ENCODE peak calls at places on chromosomes 6 and 20, in eight cellular contexts. R, D, J, W, V, S, N and T are unnamed samples.

GRCh38 chr6:150377211-150377781 is 8.5 kb downstream of the IYD start:
- DNase-seq in R (no peak), D (no peak), J (peak; percentile 26), W (no peak), V (peak; percentile 60), S (peak; percentile 86), N (peak; percentile 47), T (peak; percentile 15)

GRCh38 chr6:78832091-78832808 is 35.1 kb upstream of the IRAK1BP1 start:
- DNase-seq in R (no peak), D (no peak), J (no peak), W (no peak), V (no peak), S (no peak), N (peak; percentile 84), T (peak; percentile 4)

GRCh38 chr6:23003671-23004598 is 434.6 kb downstream of the HDGFL1 start:
- DNase-seq in R (no peak), D (no peak), J (no peak), W (peak; percentile 9), V (no peak), S (no peak), N (no peak), T (peak; percentile 27)

GRCh38 chr6:128491041-128491642 is 29.3 kb downstream of the PTPRK start:
- DNase-seq in R (no peak), D (peak; percentile 28), J (no peak), W (no peak), V (no peak), S (no peak), N (peak; percentile 78), T (peak; percentile 50)

GRCh38 chr6:96520851-96521115 is 823 bp upstream of the UFL1 start:
- DNase-seq in R (no peak), D (no peak), J (no peak), W (no peak), V (no peak), S (no peak), N (peak; percentile 13), T (no peak)

GRCh38 chr6:38640216-38640909 is 634 bp upstream of the BTBD9 start:
- DNase-seq in R (peak; percentile 33), D (no peak), J (no peak), W (no peak), V (no peak), S (peak; percentile 72), N (no peak), T (no peak)

GRCh38 chr6:22699046-22699639 is 129.8 kb downstream of the HDGFL1 start:
- DNase-seq in R (no peak), D (no peak), J (no peak), W (no peak), V (no peak), S (no peak), N (no peak), T (no peak)

GRCh38 chr6:148846778-148847761 is 100.2 kb downstream of the UST start:
- DNase-seq in R (no peak), D (no peak), J (no peak), W (no peak), V (no peak), S (no peak), N (no peak), T (no peak)

GRCh38 chr6:39269971-39270370 is 40.7 kb upstream of the KCNK5 start:
- DNase-seq in R (no peak), D (no peak), J (no peak), W (no peak), V (no peak), S (no peak), N (no peak), T (no peak)

GRCh38 chr6:20211037-20211940 is 980 bp downstream of the MBOAT1 start:
- DNase-seq in R (no peak), D (no peak), J (no peak), W (no peak), V (no peak), S (no peak), N (peak; percentile 22), T (peak; percentile 52)

GRCh38 chr20:8156603-8157079 is 24.6 kb downstream of the PLCB1 start:
- DNase-seq in R (peak; percentile 28), D (no peak), J (no peak), W (no peak), V (no peak), S (no peak), N (peak; percentile 67), T (peak; percentile 57)

GRCh38 chr20:41639630-41640029 is 21.5 kb upstream of the CHD6 start:
- DNase-seq in R (no peak), D (no peak), J (no peak), W (no peak), V (no peak), S (no peak), N (no peak), T (no peak)

GRCh38 chr6:101395345-101395744 is 1.8 kb downstream of the GRIK2 start:
- DNase-seq in R (no peak), D (no peak), J (no peak), W (no peak), V (no peak), S (no peak), N (no peak), T (no peak)

GRCh38 chr6:74969591-74970267 is 236.1 kb downstream of the COL12A1 start:
- DNase-seq in R (no peak), D (no peak), J (no peak), W (no peak), V (no peak), S (no peak), N (peak; percentile 7), T (peak; percentile 3)

GRCh38 chr6:1327630-1328029 is 15.7 kb downstream of the FOXQ1 start:
- DNase-seq in R (no peak), D (no peak), J (no peak), W (no peak), V (no peak), S (no peak), N (no peak), T (no peak)

GRCh38 chr6:40997256-40997957 is 41.6 kb downstream of the UNC5CL start:
- DNase-seq in R (peak; percentile 68), D (peak; percentile 56), J (peak; percentile 15), W (no peak), V (peak; percentile 32), S (no peak), N (peak; percentile 83), T (peak; percentile 88)

GRCh38 chr6:109793793-109794192 is 102.7 kb downstream of the FIG4 start:
- DNase-seq in R (peak; percentile 55), D (no peak), J (peak; percentile 10), W (peak; percentile 11), V (peak; percentile 29), S (no peak), N (peak; percentile 97), T (peak; percentile 93)

GRCh38 chr20:48187891-48188290 is 402.6 kb upstream of the SULF2 start:
- DNase-seq in R (no peak), D (no peak), J (no peak), W (no peak), V (no peak), S (no peak), N (peak; percentile 95), T (peak; percentile 11)

GRCh38 chr6:79718509-79719247 is 87.5 kb downstream of the SH3BGRL2 start:
- DNase-seq in R (no peak), D (no peak), J (no peak), W (no peak), V (no peak), S (no peak), N (peak; percentile 79), T (peak; percentile 42)

GRCh38 chr20:21503345-21503744 is 10.5 kb downstream of the NKX2-2 start:
- DNase-seq in R (no peak), D (no peak), J (no peak), W (no peak), V (no peak), S (no peak), N (peak; percentile 87), T (peak; percentile 36)

DNA sequence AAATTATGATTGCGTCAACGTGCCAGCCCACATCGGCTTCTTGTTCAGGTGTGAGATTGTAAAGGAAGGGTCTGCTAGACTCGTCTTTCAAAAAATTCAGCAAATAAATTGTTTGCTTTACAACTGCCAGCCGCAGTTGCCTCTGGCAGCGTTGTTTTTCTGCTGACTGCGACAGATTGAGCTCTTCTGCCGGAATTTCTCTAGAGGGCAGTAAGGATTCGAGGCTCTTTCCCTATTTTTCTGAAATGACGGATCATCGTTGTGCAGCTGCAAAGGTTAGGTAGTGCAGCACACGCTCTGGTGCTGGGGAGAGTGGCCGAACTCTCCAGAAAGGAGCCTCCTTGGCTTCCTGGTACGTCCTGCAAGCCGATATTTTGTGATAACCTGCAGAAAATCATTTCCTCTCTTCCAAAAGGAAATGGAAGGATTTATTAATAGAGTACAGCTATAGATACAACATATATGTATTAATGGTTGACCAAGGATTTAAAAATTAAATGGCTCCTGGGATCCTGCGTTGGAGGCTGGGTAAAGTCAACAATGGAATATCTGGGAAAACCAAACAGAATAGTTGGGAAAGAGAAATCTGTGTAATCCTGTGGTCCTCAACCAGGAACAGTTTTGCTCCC is 121.9 kb upstream of the ZFP64 start:
- DNase-seq in R (peak; percentile 23), D (no peak), J (peak; percentile 60), W (no peak), V (no peak), S (no peak), N (peak; percentile 48), T (peak; percentile 7)
- TF ChIP-seq CTCF in R (peak; percentile 39), D (peak; percentile 12), J (peak; percentile 60), W (no peak), V (no peak), S (peak; percentile 24), N (peak; percentile 71), T (peak; percentile 51)

GRCh38 chr6:3052481-3053230 is 15.6 kb upstream of the RIPK1 start:
- DNase-seq in R (no peak), D (peak; percentile 37), J (no peak), W (no peak), V (no peak), S (no peak), N (no peak), T (no peak)
- H3K4me3 ChIP-seq in R (peak overlapping the region; percentile 50), D (no peak overlapping the region), J (no peak overlapping the region), W (no peak overlapping the region), V (no peak overlapping the region), S (no peak overlapping the region), N (no peak overlapping the region), T (no peak overlapping the region)

DNA sequence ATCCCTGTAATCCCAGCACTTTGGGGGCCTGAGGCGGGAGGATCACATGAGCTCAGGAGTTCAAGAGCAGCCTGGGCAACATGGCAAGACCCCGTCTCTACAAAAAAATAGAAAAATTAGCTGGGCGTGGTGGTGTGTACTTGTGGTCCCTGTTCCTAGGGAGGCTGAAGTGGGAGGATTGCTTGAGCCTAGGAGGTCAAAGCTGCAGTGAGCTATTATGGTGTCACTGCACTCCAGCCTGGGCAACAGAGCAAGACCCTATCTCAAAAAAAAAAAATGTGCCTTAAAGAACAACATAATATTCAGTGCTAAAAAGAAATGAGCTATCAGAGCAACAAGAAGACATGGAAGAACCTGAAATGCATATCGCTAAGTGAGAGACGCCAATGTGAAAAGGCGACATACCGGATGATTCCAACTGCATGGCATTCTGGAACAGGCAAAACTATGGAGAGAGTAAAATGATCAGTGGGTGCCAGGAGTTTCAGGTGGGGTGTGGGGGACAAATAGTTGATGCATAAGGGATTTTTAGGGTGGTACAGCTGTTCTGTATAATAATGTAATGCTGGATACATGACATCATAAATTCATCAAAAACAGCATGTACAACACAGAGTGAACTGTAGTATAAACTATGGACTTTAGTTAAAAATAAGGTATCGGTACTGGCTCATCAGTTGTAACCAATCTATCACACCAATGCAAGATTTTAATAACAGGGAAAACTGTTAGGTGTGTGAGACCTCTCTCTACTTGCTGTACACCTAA is 80.8 kb downstream of the GMPR start:
- DNase-seq in R (no peak), D (no peak), J (no peak), W (no peak), V (no peak), S (no peak), N (no peak), T (no peak)
- TF ChIP-seq CTCF in R (no peak), D (no peak), J (no peak), W (no peak), V (no peak), S (no peak), N (no peak), T (no peak)

GRCh38 chr20:57698191-57698866 is 11.5 kb downstream of the PMEPA1 start:
- DNase-seq in R (peak; percentile 99), D (no peak), J (no peak), W (peak; percentile 59), V (no peak), S (no peak), N (peak; percentile 100), T (peak; percentile 98)
- H3K4me3 ChIP-seq in R (peak overlapping the region; percentile 29), D (no peak overlapping the region), J (no peak overlapping the region), W (peak overlapping the region; percentile 25), V (no peak overlapping the region), S (no peak overlapping the region), N (peak overlapping the region; percentile 23), T (peak overlapping the region; percentile 17)